ENCODE peak calls at places on chromosomes 7 and 10, in nine cellular contexts. G is A549, N is mesothelial cell of epicardium, A is fibroblast of lung, H is BJ, J is MCF 10A, V is NB4, R is brain microvascular endothelial cell, M is endodermal cell. I is an unnamed sample.

GRCh38 chr7:105268056-105268455 is 120.7 kb downstream of the SRPK2 start:
- DNase-seq in N (no peak), M (no peak), A (peak), V (peak), J (peak), G (peak), H (no peak), R (peak), I (peak)

GRCh38 chr7:3141326-3141725 is 97.7 kb upstream of the CARD11 start:
- DNase-seq in M (no peak), J (no peak), N (no peak), V (no peak), R (no peak), G (no peak), H (no peak), A (no peak), I (no peak)

GRCh38 chr10:70743430-70743788 is 41.8 kb downstream of the TBATA start:
- DNase-seq in H (no peak), N (no peak), G (no peak), R (no peak), A (no peak), J (no peak), V (no peak), M (no peak), I (no peak)

GRCh38 chr10:792083-792791 is 102.8 kb upstream of the DIP2C start:
- DNase-seq in M (peak), G (no peak), A (no peak), N (no peak), R (no peak), H (no peak), V (no peak), J (no peak), I (no peak)

GRCh38 chr7:68313806-68314205 is 1284.5 kb upstream of the AUTS2 start:
- DNase-seq in R (no peak), M (no peak), N (no peak), H (no peak), J (no peak), V (no peak), G (peak), A (no peak), I (no peak)

GRCh38 chr7:37006764-37007163 is 282.5 kb upstream of the AOAH start:
- DNase-seq in H (no peak), J (no peak), R (no peak), M (no peak), V (no peak), A (no peak), N (no peak), G (no peak), I (no peak)

GRCh38 chr10:123847686-123848432 is 43.7 kb downstream of the CPXM2 start:
- DNase-seq in M (no peak), A (no peak), N (no peak), J (peak), V (no peak), H (peak), G (peak), R (no peak), I (peak)

GRCh38 chr10:63429280-63429679 is 36.5 kb downstream of the JMJD1C start:
- DNase-seq in G (no peak), N (no peak), M (no peak), R (no peak), H (peak), V (no peak), J (no peak), A (peak), I (peak)

GRCh38 chr10:71234970-71235681 is 22.8 kb downstream of the UNC5B start:
- DNase-seq in H (peak), V (no peak), M (no peak), A (peak), R (peak), N (peak), J (no peak), G (no peak), I (peak)

GRCh38 chr10:11225935-11226334 is 208.3 kb downstream of the CELF2 start:
- DNase-seq in J (peak), V (peak), M (no peak), G (no peak), A (no peak), H (no peak), N (no peak), R (no peak), I (no peak)

GRCh38 chr7:137937202-137937560 is 64.7 kb downstream of the CREB3L2 start:
- DNase-seq in A (peak), J (no peak), N (no peak), H (no peak), R (no peak), G (no peak), M (no peak), V (no peak), I (peak)

GRCh38 chr7:103394566-103394965 is 47.1 kb downstream of the PSMC2 start:
- DNase-seq in R (no peak), G (no peak), J (no peak), M (no peak), H (no peak), V (no peak), N (no peak), A (no peak), I (no peak)

GRCh38 chr10:35409808-35410207 is 73.5 kb downstream of the CCNY start:
- DNase-seq in N (no peak), G (no peak), M (no peak), R (no peak), V (no peak), J (no peak), A (no peak), H (no peak), I (no peak)

GRCh38 chr10:132102717-132103110 is 37.0 kb downstream of the JAKMIP3 start:
- DNase-seq in V (no peak), A (no peak), J (no peak), R (no peak), G (no peak), N (peak), H (no peak), M (peak), I (no peak)

GRCh38 chr7:142897691-142898090 is 12.1 kb upstream of the TRPV6 start:
- DNase-seq in H (no peak), G (no peak), A (no peak), V (no peak), J (no peak), R (no peak), M (peak), N (no peak), I (no peak)

GRCh38 chr10:81838950-81839349 is 36.0 kb upstream of the NRG3 start:
- DNase-seq in R (peak), A (no peak), N (no peak), M (peak), H (no peak), V (peak), G (no peak), J (peak), I (no peak)

GRCh38 chr10:101007099-101007711 is 7.6 kb downstream of the LZTS2 start:
- DNase-seq in G (no peak), R (no peak), V (no peak), A (peak), J (no peak), M (no peak), N (no peak), H (no peak), I (no peak)

GRCh38 chr7:129951076-129952011 is 1.4 kb downstream of the UBE2H start:
- DNase-seq in M (peak), V (peak), G (no peak), J (peak), A (no peak), H (no peak), R (peak), N (no peak), I (no peak)

GRCh38 chr7:99019523-99020412 is 124.1 kb downstream of the SMURF1 start:
- DNase-seq in H (no peak), V (no peak), R (no peak), G (no peak), M (peak), A (no peak), J (no peak), N (no peak), I (no peak)

GRCh38 chr10:132272767-132273090 is 35.0 kb downstream of the STK32C start:
- DNase-seq in H (no peak), J (no peak), V (no peak), G (no peak), M (no peak), N (no peak), A (no peak), R (no peak), I (no peak)

GRCh38 chr10:97888641-97889262 is 39.1 kb downstream of the GOLGA7B start:
- DNase-seq in N (no peak), V (peak), A (peak), H (no peak), M (peak), R (peak), J (peak), G (peak), I (peak)
- TF ChIP-seq CTCF in N (no peak), V (peak), A (no peak), H (peak), M (no peak), R (peak), J (no peak), G (peak), I (peak)

DNA sequence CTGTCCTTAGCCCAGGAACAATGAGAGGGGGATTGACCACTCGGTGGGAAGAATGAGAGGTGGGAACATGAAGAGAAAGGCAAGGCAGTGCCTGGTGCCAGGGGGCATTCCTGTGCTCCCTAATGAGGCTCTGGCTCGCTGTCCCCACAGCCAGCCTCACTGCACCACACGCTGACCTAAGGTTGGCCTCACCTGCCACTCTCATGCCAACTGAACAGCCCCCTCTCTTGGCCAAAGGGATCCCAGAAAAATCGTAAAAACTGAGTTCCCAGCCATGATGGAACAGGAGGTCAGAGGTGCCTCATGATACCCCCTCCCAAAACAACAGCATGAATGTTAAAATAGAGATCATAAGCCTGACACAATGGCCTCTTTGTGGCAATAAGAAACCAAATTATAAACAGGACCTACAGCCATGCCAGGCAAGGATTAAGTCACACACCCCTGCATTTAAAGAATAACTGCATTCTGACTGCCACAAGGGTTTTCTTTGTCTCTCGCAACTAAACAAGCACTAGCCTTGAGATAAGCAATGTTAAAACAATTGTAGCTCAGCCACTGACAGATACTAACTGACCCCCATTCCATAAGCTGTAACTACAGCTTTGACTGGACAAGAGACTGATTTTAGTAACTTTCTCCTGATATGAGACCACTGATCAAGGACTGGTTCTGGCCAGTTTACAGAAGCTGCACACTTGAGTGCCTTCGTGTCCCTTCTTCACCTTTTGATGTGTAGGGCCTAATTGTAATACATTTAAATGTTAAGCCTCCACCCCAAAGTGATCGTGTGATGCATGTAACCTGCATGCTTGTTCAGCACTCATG is 149.2 kb downstream of the SH2D4B start:
- DNase-seq in V (no peak), M (peak), N (no peak), A (no peak), G (no peak), R (no peak), J (no peak), H (no peak), I (no peak)
- TF ChIP-seq CTCF in V (no peak), M (peak), N (no peak), A (no peak), G (no peak), R (no peak), J (no peak), H (no peak), I (no peak)

DNA sequence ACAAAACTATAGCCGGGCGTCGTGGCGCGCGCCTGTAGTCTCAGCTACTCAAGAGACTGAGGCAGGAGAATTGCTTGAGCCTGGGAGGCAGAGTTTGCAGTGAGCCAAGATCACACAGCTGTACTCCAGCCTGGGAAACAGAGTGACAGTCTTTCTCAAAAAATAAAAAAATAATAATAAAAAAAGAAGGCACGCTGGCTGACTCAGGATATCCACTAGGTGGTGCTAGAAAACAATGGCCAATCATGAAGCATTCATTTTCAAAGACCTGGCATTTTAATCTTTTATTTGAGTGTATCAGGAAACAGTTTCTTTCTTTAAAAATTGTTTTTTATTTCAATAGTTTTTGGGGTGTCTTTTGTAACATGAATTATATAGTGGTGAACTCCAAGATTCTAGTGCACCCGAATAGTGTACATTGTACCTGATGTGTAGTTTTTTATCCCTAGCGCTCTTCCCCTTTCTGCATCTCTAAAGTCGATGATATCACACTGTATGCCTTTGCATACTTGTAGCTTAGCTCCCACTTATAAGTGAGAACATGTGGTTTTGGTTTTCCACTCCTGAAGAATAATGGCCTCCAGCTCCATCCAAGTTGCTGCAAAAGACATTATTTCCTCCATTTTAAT is 88.6 kb downstream of the LYZL1 start:
- DNase-seq in G (peak), H (no peak), M (peak), A (peak), N (no peak), V (peak), J (peak), R (peak), I (peak)
- TF ChIP-seq CTCF in G (peak), H (peak), M (peak), A (peak), N (peak), V (peak), J (peak), R (peak), I (peak)

GRCh38 chr10:103658049-103658577 is 164.6 kb downstream of the NEURL1 start:
- DNase-seq in M (no peak), H (no peak), A (no peak), J (no peak), N (no peak), V (no peak), G (no peak), R (no peak), I (no peak)

GRCh38 chr10:103659674-103660363 is 166.3 kb downstream of the NEURL1 start:
- DNase-seq in J (peak), M (peak), G (no peak), N (no peak), H (peak), A (peak), R (peak), V (no peak), I (peak)

GRCh38 chr10:103661198-103661950 is 167.9 kb downstream of the NEURL1 start:
- DNase-seq in V (peak), H (peak), N (no peak), J (peak), M (peak), G (no peak), A (peak), R (peak), I (peak)

GRCh38 chr10:103661951-103662405 is 168.5 kb downstream of the NEURL1 start:
- DNase-seq in H (no peak), G (no peak), M (no peak), R (no peak), J (no peak), A (no peak), N (no peak), V (no peak), I (peak)

DNA sequence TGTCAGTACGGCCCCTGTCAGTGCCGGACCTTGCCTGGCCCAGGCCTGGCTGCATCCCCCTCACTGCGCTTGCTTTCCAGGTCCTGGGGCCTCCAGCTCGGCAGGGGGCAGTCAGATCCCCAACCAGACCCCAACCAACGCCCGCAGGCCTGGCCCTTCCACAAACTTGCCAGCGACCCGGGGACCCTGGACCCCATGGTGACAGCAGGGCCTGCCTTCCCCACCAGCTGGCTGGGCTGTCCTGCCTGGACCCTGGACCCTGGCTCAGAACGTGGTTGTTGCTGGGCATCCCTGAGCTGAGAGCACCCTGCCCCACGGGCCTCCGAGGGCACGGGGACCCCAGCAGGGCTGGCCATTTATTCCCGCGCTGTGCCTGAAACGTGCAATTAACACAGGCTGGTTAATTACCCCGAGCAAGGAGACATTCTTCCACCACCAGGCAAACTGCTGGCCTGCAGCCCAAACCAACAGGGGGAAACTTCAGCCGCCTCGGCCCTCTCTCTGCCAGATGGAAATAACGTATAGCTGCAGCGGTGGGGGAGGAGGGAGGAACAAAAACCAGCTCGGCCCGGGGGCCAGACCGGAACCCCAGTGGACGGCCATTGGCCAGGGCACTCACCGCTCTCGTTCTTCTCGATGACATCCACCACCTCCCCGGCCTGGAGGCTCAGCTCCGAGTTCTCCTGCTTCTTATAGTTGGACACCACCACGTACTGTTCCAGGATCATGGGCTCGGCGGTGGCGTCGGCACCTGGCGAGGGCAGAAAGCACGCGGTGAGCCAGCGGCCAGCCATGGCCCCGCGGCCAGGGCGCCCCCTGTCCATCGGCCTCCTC is 167.1 kb downstream of the NEURL1 start:
- DNase-seq in N (no peak), J (peak), H (no peak), A (peak), V (no peak), R (peak), G (no peak), M (no peak), I (peak)
- TF ChIP-seq CTCF in N (no peak), J (no peak), H (peak), A (no peak), V (no peak), R (peak), G (no peak), M (no peak), I (no peak)

GRCh38 chr7:67738-68395 is 124.5 kb upstream of the FAM20C start:
- DNase-seq in R (no peak), J (no peak), H (no peak), V (no peak), M (peak), G (no peak), N (no peak), A (no peak), I (no peak)

GRCh38 chr7:66741-67140 is 125.6 kb upstream of the FAM20C start:
- DNase-seq in G (no peak), V (no peak), A (no peak), R (no peak), H (no peak), N (no peak), M (no peak), J (no peak), I (no peak)

GRCh38 chr7:65554-65953 is 126.8 kb upstream of the FAM20C start:
- DNase-seq in M (no peak), G (no peak), N (no peak), J (peak), H (no peak), R (no peak), A (peak), V (no peak), I (peak)

GRCh38 chr7:66296-66695 is 126.1 kb upstream of the FAM20C start:
- DNase-seq in V (no peak), G (no peak), J (no peak), M (no peak), R (no peak), N (no peak), A (no peak), H (no peak), I (no peak)

GRCh38 chr7:68629-69028 is 123.7 kb upstream of the FAM20C start:
- DNase-seq in H (no peak), G (peak), M (no peak), A (no peak), J (no peak), N (no peak), R (no peak), V (no peak), I (no peak)
- TF ChIP-seq CTCF in H (peak), G (no peak), M (peak), A (peak), J (no peak), N (no peak), R (peak), V (no peak), I (peak)

GRCh38 chr7:32266932-32267475 is 196.8 kb upstream of the PDE1C start:
- DNase-seq in R (no peak), H (no peak), A (no peak), V (no peak), M (peak), J (no peak), N (no peak), G (no peak), I (no peak)
- TF ChIP-seq CTCF in R (no peak), H (no peak), A (no peak), V (no peak), M (peak), J (no peak), N (no peak), G (no peak), I (no peak)

GRCh38 chr7:95694334-95694733 is 78.0 kb upstream of the DYNC1I1 start:
- DNase-seq in R (no peak), M (no peak), A (no peak), J (no peak), N (no peak), V (no peak), G (no peak), H (no peak), I (no peak)
- TF ChIP-seq CTCF in R (no peak), M (no peak), A (no peak), J (no peak), N (no peak), V (no peak), G (peak), H (no peak), I (no peak)

DNA sequence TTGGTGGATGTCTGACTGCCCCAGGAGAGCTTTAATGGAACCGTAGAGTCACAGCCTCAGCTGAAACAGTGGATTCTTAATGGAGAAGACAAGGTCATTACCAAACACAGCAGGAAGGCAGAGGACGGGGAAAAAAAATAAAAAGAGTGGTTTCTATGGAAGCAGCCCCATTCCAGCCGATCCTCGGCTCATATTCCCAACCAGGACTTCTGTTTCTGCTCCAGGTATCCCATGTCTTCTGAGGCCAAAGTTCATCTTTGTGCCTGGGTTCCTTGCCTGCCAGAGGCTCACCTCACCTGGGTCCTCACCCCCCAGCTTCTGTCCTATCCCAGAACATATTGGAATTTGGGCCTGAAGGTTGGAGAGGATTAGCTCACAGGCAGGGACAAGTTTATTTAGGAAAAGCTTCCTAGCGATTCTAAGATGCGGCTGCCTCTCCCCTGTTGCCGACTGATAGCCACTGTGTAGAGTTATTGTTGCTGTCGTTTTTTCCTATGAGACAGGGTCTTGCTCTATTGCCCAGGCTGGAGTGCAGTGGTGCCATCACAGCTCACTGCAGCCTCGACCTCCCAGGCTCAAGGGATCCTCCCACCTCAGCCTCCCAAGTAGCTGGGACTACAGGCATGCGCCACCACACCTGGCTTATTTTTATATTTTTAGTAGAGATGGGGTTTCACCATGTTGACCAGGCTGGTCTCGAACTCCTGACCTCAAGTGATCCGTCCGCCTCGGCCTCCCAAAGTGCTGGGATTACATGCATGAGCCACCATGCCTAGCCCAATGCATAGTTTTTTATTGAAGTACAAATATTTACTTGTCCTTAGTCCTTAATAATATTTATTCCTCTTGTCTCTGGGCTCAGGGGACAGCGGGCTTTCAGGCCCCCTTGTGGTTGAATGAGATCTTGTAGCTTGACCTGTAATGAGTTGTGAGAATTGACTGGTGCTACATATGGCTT is 15.4 kb downstream of the CCL26 start:
- DNase-seq in N (no peak), V (peak), A (peak), M (peak), G (peak), H (no peak), J (peak), R (peak), I (no peak)
- TF ChIP-seq CTCF in N (peak), V (peak), A (peak), M (peak), G (peak), H (peak), J (peak), R (peak), I (peak)